ENCODE peak calls at places on chromosomes 12 and 14, in seven cellular contexts. One of them, this sample, is unnamed.
A peak's percentile ranks its signal among the peaks of the same experiment; 100 is the strongest.

GRCh38 chr14:55450539-55450938 is 10.1 kb upstream of the TBPL2 start:
- DNase-seq in EL: no peak
- DNase-seq in progenitor cell of endocrine pancreas: no peak
- DNase-seq in ACHN: no peak
- DNase-seq in HS-5: no peak
- DNase-seq in activated T-cell treated with anti-CD3 and anti-CD28 coated beads for 1 hour: no peak
- DNase-seq in NCI-H1092: no peak
- DNase-seq in this sample: no peak

GRCh38 chr12:62472472-62472871 is 5.8 kb downstream of the MON2 start:
- DNase-seq in EL: peak; percentile 8
- DNase-seq in progenitor cell of endocrine pancreas: no peak
- DNase-seq in ACHN: peak; percentile 12
- DNase-seq in HS-5: no peak
- DNase-seq in activated T-cell treated with anti-CD3 and anti-CD28 coated beads for 1 hour: no peak
- DNase-seq in NCI-H1092: no peak
- DNase-seq in this sample: no peak

GRCh38 chr12:116910645-116911449 is at the start of gene FBXW8:
- DNase-seq in EL: peak; percentile 80
- DNase-seq in progenitor cell of endocrine pancreas: peak; percentile 66
- DNase-seq in ACHN: peak; percentile 83
- DNase-seq in HS-5: peak; percentile 38
- DNase-seq in activated T-cell treated with anti-CD3 and anti-CD28 coated beads for 1 hour: peak; percentile 42
- DNase-seq in NCI-H1092: peak; percentile 66
- DNase-seq in this sample: peak; percentile 77

GRCh38 chr14:105051182-105052109 is 13.8 kb downstream of the GPR132 start:
- DNase-seq in EL: no peak
- DNase-seq in progenitor cell of endocrine pancreas: no peak
- DNase-seq in ACHN: no peak
- DNase-seq in HS-5: no peak
- DNase-seq in activated T-cell treated with anti-CD3 and anti-CD28 coated beads for 1 hour: no peak
- DNase-seq in NCI-H1092: no peak
- DNase-seq in this sample: no peak

GRCh38 chr14:71932229-71932951 is at the start of gene RGS6:
- DNase-seq in EL: peak; percentile 6
- DNase-seq in progenitor cell of endocrine pancreas: peak; percentile 71
- DNase-seq in ACHN: peak; percentile 36
- DNase-seq in HS-5: no peak
- DNase-seq in activated T-cell treated with anti-CD3 and anti-CD28 coated beads for 1 hour: no peak
- DNase-seq in NCI-H1092: no peak
- DNase-seq in this sample: no peak

GRCh38 chr12:51760231-51760630 is 88.3 kb downstream of the FIGNL2 start:
- DNase-seq in EL: peak; percentile 19
- DNase-seq in progenitor cell of endocrine pancreas: no peak
- DNase-seq in ACHN: no peak
- DNase-seq in HS-5: no peak
- DNase-seq in activated T-cell treated with anti-CD3 and anti-CD28 coated beads for 1 hour: no peak
- DNase-seq in NCI-H1092: no peak
- DNase-seq in this sample: no peak

GRCh38 chr12:104384141-104384880 is 72.4 kb upstream of the CHST11 start:
- DNase-seq in EL: no peak
- DNase-seq in progenitor cell of endocrine pancreas: no peak
- DNase-seq in ACHN: no peak
- DNase-seq in HS-5: no peak
- DNase-seq in activated T-cell treated with anti-CD3 and anti-CD28 coated beads for 1 hour: no peak
- DNase-seq in NCI-H1092: no peak
- DNase-seq in this sample: no peak

GRCh38 chr14:100590726-100591452 is 3.7 kb upstream of the BEGAIN start:
- DNase-seq in EL: no peak
- DNase-seq in progenitor cell of endocrine pancreas: no peak
- DNase-seq in ACHN: no peak
- DNase-seq in HS-5: no peak
- DNase-seq in activated T-cell treated with anti-CD3 and anti-CD28 coated beads for 1 hour: no peak
- DNase-seq in NCI-H1092: no peak
- DNase-seq in this sample: no peak

GRCh38 chr12:50017047-50017446 is 8.2 kb downstream of the RACGAP1 start:
- DNase-seq in EL: peak; percentile 85
- DNase-seq in progenitor cell of endocrine pancreas: no peak
- DNase-seq in ACHN: peak; percentile 62
- DNase-seq in HS-5: peak; percentile 40
- DNase-seq in activated T-cell treated with anti-CD3 and anti-CD28 coated beads for 1 hour: no peak
- DNase-seq in NCI-H1092: no peak
- DNase-seq in this sample: no peak

GRCh38 chr14:70188608-70189540 is at the start of gene SLC8A3:
- DNase-seq in EL: peak; percentile 49
- DNase-seq in progenitor cell of endocrine pancreas: peak; percentile 51
- DNase-seq in ACHN: no peak
- DNase-seq in HS-5: no peak
- DNase-seq in activated T-cell treated with anti-CD3 and anti-CD28 coated beads for 1 hour: no peak
- DNase-seq in NCI-H1092: peak; percentile 78
- DNase-seq in this sample: no peak

GRCh38 chr12:71517145-71517846 is 77.7 kb downstream of the LGR5 start:
- DNase-seq in EL: no peak
- DNase-seq in progenitor cell of endocrine pancreas: no peak
- DNase-seq in ACHN: no peak
- DNase-seq in HS-5: no peak
- DNase-seq in activated T-cell treated with anti-CD3 and anti-CD28 coated beads for 1 hour: no peak
- DNase-seq in NCI-H1092: no peak
- DNase-seq in this sample: no peak

GRCh38 chr12:52020539-52021336 is 14.0 kb downstream of the TAMALIN start:
- DNase-seq in EL: peak; percentile 52
- DNase-seq in progenitor cell of endocrine pancreas: peak; percentile 64
- DNase-seq in ACHN: peak; percentile 77
- DNase-seq in HS-5: no peak
- DNase-seq in activated T-cell treated with anti-CD3 and anti-CD28 coated beads for 1 hour: peak; percentile 55
- DNase-seq in NCI-H1092: peak; percentile 19
- DNase-seq in this sample: peak; percentile 52

GRCh38 chr12:62922539-62922938 is 12.4 kb downstream of the PPM1H start:
- DNase-seq in EL: no peak
- DNase-seq in progenitor cell of endocrine pancreas: no peak
- DNase-seq in ACHN: no peak
- DNase-seq in HS-5: no peak
- DNase-seq in activated T-cell treated with anti-CD3 and anti-CD28 coated beads for 1 hour: no peak
- DNase-seq in NCI-H1092: no peak
- DNase-seq in this sample: no peak

GRCh38 chr12:94614288-94614721 is 36.1 kb downstream of the TMCC3 start:
- DNase-seq in EL: peak; percentile 65
- DNase-seq in progenitor cell of endocrine pancreas: no peak
- DNase-seq in ACHN: peak; percentile 79
- DNase-seq in HS-5: no peak
- DNase-seq in activated T-cell treated with anti-CD3 and anti-CD28 coated beads for 1 hour: no peak
- DNase-seq in NCI-H1092: no peak
- DNase-seq in this sample: no peak

GRCh38 chr14:36604757-36605505 is 22.5 kb upstream of the NKX2-8 start:
- DNase-seq in EL: peak; percentile 64
- DNase-seq in progenitor cell of endocrine pancreas: peak; percentile 51
- DNase-seq in ACHN: peak; percentile 63
- DNase-seq in HS-5: peak; percentile 63
- DNase-seq in activated T-cell treated with anti-CD3 and anti-CD28 coated beads for 1 hour: peak; percentile 0
- DNase-seq in NCI-H1092: peak; percentile 87
- DNase-seq in this sample: peak; percentile 82

GRCh38 chr12:75955251-75955650 is 76.3 kb downstream of the PHLDA1 start:
- DNase-seq in EL: no peak
- DNase-seq in progenitor cell of endocrine pancreas: no peak
- DNase-seq in ACHN: no peak
- DNase-seq in HS-5: no peak
- DNase-seq in activated T-cell treated with anti-CD3 and anti-CD28 coated beads for 1 hour: no peak
- DNase-seq in NCI-H1092: no peak
- DNase-seq in this sample: no peak

GRCh38 chr12:84738481-84738972 is 174.1 kb downstream of the SLC6A15 start:
- DNase-seq in EL: peak; percentile 78
- DNase-seq in progenitor cell of endocrine pancreas: no peak
- DNase-seq in ACHN: peak; percentile 8
- DNase-seq in HS-5: peak; percentile 77
- DNase-seq in activated T-cell treated with anti-CD3 and anti-CD28 coated beads for 1 hour: no peak
- DNase-seq in NCI-H1092: no peak
- DNase-seq in this sample: no peak

GRCh38 chr14:41146391-41146790 is 460.3 kb upstream of the LRFN5 start:
- DNase-seq in EL: no peak
- DNase-seq in progenitor cell of endocrine pancreas: no peak
- DNase-seq in ACHN: no peak
- DNase-seq in HS-5: no peak
- DNase-seq in activated T-cell treated with anti-CD3 and anti-CD28 coated beads for 1 hour: no peak
- DNase-seq in NCI-H1092: no peak
- DNase-seq in this sample: no peak

GRCh38 chr14:101193126-101193844 is 289.8 kb upstream of the RTL1 start:
- DNase-seq in EL: no peak
- DNase-seq in progenitor cell of endocrine pancreas: no peak
- DNase-seq in ACHN: no peak
- DNase-seq in HS-5: no peak
- DNase-seq in activated T-cell treated with anti-CD3 and anti-CD28 coated beads for 1 hour: no peak
- DNase-seq in NCI-H1092: no peak
- DNase-seq in this sample: no peak

GRCh38 chr12:11822071-11822818 is 172.8 kb downstream of the ETV6 start:
- DNase-seq in EL: peak; percentile 70
- DNase-seq in progenitor cell of endocrine pancreas: no peak
- DNase-seq in ACHN: peak; percentile 73
- DNase-seq in HS-5: no peak
- DNase-seq in activated T-cell treated with anti-CD3 and anti-CD28 coated beads for 1 hour: peak; percentile 26
- DNase-seq in NCI-H1092: no peak
- DNase-seq in this sample: no peak

GRCh38 chr14:100486025-100486828 is 101.0 kb downstream of the BEGAIN start:
- DNase-seq in EL: peak; percentile 89
- DNase-seq in progenitor cell of endocrine pancreas: peak; percentile 93
- DNase-seq in ACHN: peak; percentile 48
- DNase-seq in HS-5: peak; percentile 54
- DNase-seq in activated T-cell treated with anti-CD3 and anti-CD28 coated beads for 1 hour: peak; percentile 51
- DNase-seq in NCI-H1092: no peak
- DNase-seq in this sample: peak; percentile 67

GRCh38 chr14:101395779-101396178 is 165.5 kb upstream of the DIO3 start:
- DNase-seq in EL: no peak
- DNase-seq in progenitor cell of endocrine pancreas: no peak
- DNase-seq in ACHN: no peak
- DNase-seq in HS-5: no peak
- DNase-seq in activated T-cell treated with anti-CD3 and anti-CD28 coated beads for 1 hour: no peak
- DNase-seq in NCI-H1092: no peak
- DNase-seq in this sample: no peak

GRCh38 chr12:108724054-108724889 is 7.0 kb downstream of the CORO1C start:
- DNase-seq in EL: peak; percentile 83
- DNase-seq in progenitor cell of endocrine pancreas: no peak
- DNase-seq in ACHN: peak; percentile 80
- DNase-seq in HS-5: no peak
- DNase-seq in activated T-cell treated with anti-CD3 and anti-CD28 coated beads for 1 hour: no peak
- DNase-seq in NCI-H1092: no peak
- DNase-seq in this sample: no peak

GRCh38 chr12:53205747-53206146 is 1.3 kb downstream of the ITGB7 start:
- DNase-seq in EL: peak; percentile 86
- DNase-seq in progenitor cell of endocrine pancreas: no peak
- DNase-seq in ACHN: peak; percentile 86
- DNase-seq in HS-5: peak; percentile 48
- DNase-seq in activated T-cell treated with anti-CD3 and anti-CD28 coated beads for 1 hour: peak; percentile 35
- DNase-seq in NCI-H1092: no peak
- DNase-seq in this sample: no peak

GRCh38 chr12:40647651-40648050 is 44.6 kb upstream of the CNTN1 start:
- DNase-seq in EL: no peak
- DNase-seq in progenitor cell of endocrine pancreas: no peak
- DNase-seq in ACHN: no peak
- DNase-seq in HS-5: peak; percentile 54
- DNase-seq in activated T-cell treated with anti-CD3 and anti-CD28 coated beads for 1 hour: no peak
- DNase-seq in NCI-H1092: no peak
- DNase-seq in this sample: no peak

GRCh38 chr12:129870146-129870545 is 33.7 kb downstream of the TMEM132D start:
- DNase-seq in EL: no peak
- DNase-seq in progenitor cell of endocrine pancreas: no peak
- DNase-seq in ACHN: no peak
- DNase-seq in HS-5: no peak
- DNase-seq in activated T-cell treated with anti-CD3 and anti-CD28 coated beads for 1 hour: no peak
- DNase-seq in NCI-H1092: no peak
- DNase-seq in this sample: no peak

GRCh38 chr12:87728936-87729593 is 300.1 kb downstream of the C12orf50 start:
- DNase-seq in EL: no peak
- DNase-seq in progenitor cell of endocrine pancreas: no peak
- DNase-seq in ACHN: no peak
- DNase-seq in HS-5: no peak
- DNase-seq in activated T-cell treated with anti-CD3 and anti-CD28 coated beads for 1 hour: no peak
- DNase-seq in NCI-H1092: no peak
- DNase-seq in this sample: no peak

GRCh38 chr14:76232782-76233181 is 81.1 kb downstream of the GPATCH2L start:
- DNase-seq in EL: no peak
- DNase-seq in progenitor cell of endocrine pancreas: no peak
- DNase-seq in ACHN: no peak
- DNase-seq in HS-5: no peak
- DNase-seq in activated T-cell treated with anti-CD3 and anti-CD28 coated beads for 1 hour: no peak
- DNase-seq in NCI-H1092: no peak
- DNase-seq in this sample: no peak

GRCh38 chr14:94342334-94342934 is 19.3 kb upstream of the SERPINA6 start:
- DNase-seq in EL: peak; percentile 99
- DNase-seq in progenitor cell of endocrine pancreas: no peak
- DNase-seq in ACHN: peak; percentile 94
- DNase-seq in HS-5: peak; percentile 97
- DNase-seq in activated T-cell treated with anti-CD3 and anti-CD28 coated beads for 1 hour: no peak
- DNase-seq in NCI-H1092: peak; percentile 49
- DNase-seq in this sample: peak; percentile 78

GRCh38 chr14:49879683-49880204 is 13.1 kb upstream of the ARF6 start:
- DNase-seq in EL: peak; percentile 71
- DNase-seq in progenitor cell of endocrine pancreas: no peak
- DNase-seq in ACHN: peak; percentile 73
- DNase-seq in HS-5: no peak
- DNase-seq in activated T-cell treated with anti-CD3 and anti-CD28 coated beads for 1 hour: no peak
- DNase-seq in NCI-H1092: peak; percentile 37
- DNase-seq in this sample: peak; percentile 67

This sample was measured in SHP77 treated with DMSO at 0.1 percent for 48 hours.